ENCODE peak calls at places on chromosomes 6 and 20, in eight cellular contexts. One of them, this sample, is unnamed.

GRCh38 chr20:54267510-54268003 is 59.7 kb downstream of the PFDN4 start:
- DNase-seq in choroid plexus epithelial cell: no peak
- DNase-seq in stimulated activated CD8-positive, alpha-beta memory T cell treated with anti-CD3 and anti-CD28 coated beads, Interleukin-7, amount 100 ng/mL, for 1 hour: no peak
- DNase-seq in Caki2: peak; percentile 64
- DNase-seq in CD8-positive, alpha-beta T cell: no peak
- DNase-seq in effector CD4-positive, alpha-beta T cell: no peak
- DNase-seq in OCI-LY7: no peak
- DNase-seq in stimulated activated naive CD4-positive, alpha-beta T cell: no peak
- DNase-seq in this sample: no peak

GRCh38 chr6:158775832-158776231 is 43.3 kb downstream of the EZR start:
- DNase-seq in choroid plexus epithelial cell: no peak
- DNase-seq in stimulated activated CD8-positive, alpha-beta memory T cell treated with anti-CD3 and anti-CD28 coated beads, Interleukin-7, amount 100 ng/mL, for 1 hour: no peak
- DNase-seq in Caki2: no peak
- DNase-seq in CD8-positive, alpha-beta T cell: no peak
- DNase-seq in effector CD4-positive, alpha-beta T cell: no peak
- DNase-seq in OCI-LY7: no peak
- DNase-seq in stimulated activated naive CD4-positive, alpha-beta T cell: no peak
- DNase-seq in this sample: no peak

GRCh38 chr20:60862601-60863000 is 389.5 kb upstream of the CDH4 start:
- DNase-seq in choroid plexus epithelial cell: no peak
- DNase-seq in stimulated activated CD8-positive, alpha-beta memory T cell treated with anti-CD3 and anti-CD28 coated beads, Interleukin-7, amount 100 ng/mL, for 1 hour: no peak
- DNase-seq in Caki2: no peak
- DNase-seq in CD8-positive, alpha-beta T cell: no peak
- DNase-seq in effector CD4-positive, alpha-beta T cell: no peak
- DNase-seq in OCI-LY7: no peak
- DNase-seq in stimulated activated naive CD4-positive, alpha-beta T cell: no peak
- DNase-seq in this sample: no peak

GRCh38 chr20:57346477-57346876 is 4.6 kb upstream of the RAE1 start:
- DNase-seq in choroid plexus epithelial cell: peak; percentile 81
- DNase-seq in stimulated activated CD8-positive, alpha-beta memory T cell treated with anti-CD3 and anti-CD28 coated beads, Interleukin-7, amount 100 ng/mL, for 1 hour: peak; percentile 51
- DNase-seq in Caki2: peak; percentile 57
- DNase-seq in CD8-positive, alpha-beta T cell: peak; percentile 66
- DNase-seq in effector CD4-positive, alpha-beta T cell: peak; percentile 60
- DNase-seq in OCI-LY7: peak; percentile 83
- DNase-seq in stimulated activated naive CD4-positive, alpha-beta T cell: peak; percentile 55
- DNase-seq in this sample: peak; percentile 66

GRCh38 chr6:25872804-25873203 is 1.2 kb downstream of the SLC17A3 start:
- DNase-seq in choroid plexus epithelial cell: no peak
- DNase-seq in stimulated activated CD8-positive, alpha-beta memory T cell treated with anti-CD3 and anti-CD28 coated beads, Interleukin-7, amount 100 ng/mL, for 1 hour: no peak
- DNase-seq in Caki2: peak; percentile 27
- DNase-seq in CD8-positive, alpha-beta T cell: peak; percentile 54
- DNase-seq in effector CD4-positive, alpha-beta T cell: no peak
- DNase-seq in OCI-LY7: no peak
- DNase-seq in stimulated activated naive CD4-positive, alpha-beta T cell: no peak
- DNase-seq in this sample: no peak

GRCh38 chr20:5077761-5078387 is 41.9 kb downstream of the PCNA start:
- DNase-seq in choroid plexus epithelial cell: no peak
- DNase-seq in stimulated activated CD8-positive, alpha-beta memory T cell treated with anti-CD3 and anti-CD28 coated beads, Interleukin-7, amount 100 ng/mL, for 1 hour: no peak
- DNase-seq in Caki2: no peak
- DNase-seq in CD8-positive, alpha-beta T cell: peak; percentile 20
- DNase-seq in effector CD4-positive, alpha-beta T cell: no peak
- DNase-seq in OCI-LY7: peak; percentile 18
- DNase-seq in stimulated activated naive CD4-positive, alpha-beta T cell: no peak
- DNase-seq in this sample: no peak

GRCh38 chr6:93468291-93468690 is 48.9 kb upstream of the EPHA7 start:
- DNase-seq in choroid plexus epithelial cell: peak; percentile 64
- DNase-seq in stimulated activated CD8-positive, alpha-beta memory T cell treated with anti-CD3 and anti-CD28 coated beads, Interleukin-7, amount 100 ng/mL, for 1 hour: no peak
- DNase-seq in Caki2: no peak
- DNase-seq in CD8-positive, alpha-beta T cell: no peak
- DNase-seq in effector CD4-positive, alpha-beta T cell: no peak
- DNase-seq in OCI-LY7: no peak
- DNase-seq in stimulated activated naive CD4-positive, alpha-beta T cell: no peak
- DNase-seq in this sample: no peak

GRCh38 chr20:52209154-52209571 is 17.6 kb upstream of the ZFP64 start:
- DNase-seq in choroid plexus epithelial cell: no peak
- DNase-seq in stimulated activated CD8-positive, alpha-beta memory T cell treated with anti-CD3 and anti-CD28 coated beads, Interleukin-7, amount 100 ng/mL, for 1 hour: no peak
- DNase-seq in Caki2: no peak
- DNase-seq in CD8-positive, alpha-beta T cell: no peak
- DNase-seq in effector CD4-positive, alpha-beta T cell: no peak
- DNase-seq in OCI-LY7: no peak
- DNase-seq in stimulated activated naive CD4-positive, alpha-beta T cell: no peak
- DNase-seq in this sample: no peak

GRCh38 chr20:57244627-57245214 is 21.7 kb downstream of the BMP7 start:
- DNase-seq in choroid plexus epithelial cell: no peak
- DNase-seq in stimulated activated CD8-positive, alpha-beta memory T cell treated with anti-CD3 and anti-CD28 coated beads, Interleukin-7, amount 100 ng/mL, for 1 hour: no peak
- DNase-seq in Caki2: no peak
- DNase-seq in CD8-positive, alpha-beta T cell: no peak
- DNase-seq in effector CD4-positive, alpha-beta T cell: no peak
- DNase-seq in OCI-LY7: peak; percentile 94
- DNase-seq in stimulated activated naive CD4-positive, alpha-beta T cell: no peak
- DNase-seq in this sample: peak; percentile 15

GRCh38 chr6:11323666-11324452 is 91.4 kb upstream of the NEDD9 start:
- DNase-seq in choroid plexus epithelial cell: no peak
- DNase-seq in stimulated activated CD8-positive, alpha-beta memory T cell treated with anti-CD3 and anti-CD28 coated beads, Interleukin-7, amount 100 ng/mL, for 1 hour: no peak
- DNase-seq in Caki2: no peak
- DNase-seq in CD8-positive, alpha-beta T cell: no peak
- DNase-seq in effector CD4-positive, alpha-beta T cell: no peak
- DNase-seq in OCI-LY7: no peak
- DNase-seq in stimulated activated naive CD4-positive, alpha-beta T cell: no peak
- DNase-seq in this sample: no peak

GRCh38 chr6:127100510-127101140 is 17.8 kb upstream of the RSPO3 start:
- DNase-seq in choroid plexus epithelial cell: peak; percentile 64
- DNase-seq in stimulated activated CD8-positive, alpha-beta memory T cell treated with anti-CD3 and anti-CD28 coated beads, Interleukin-7, amount 100 ng/mL, for 1 hour: no peak
- DNase-seq in Caki2: peak; percentile 62
- DNase-seq in CD8-positive, alpha-beta T cell: no peak
- DNase-seq in effector CD4-positive, alpha-beta T cell: no peak
- DNase-seq in OCI-LY7: no peak
- DNase-seq in stimulated activated naive CD4-positive, alpha-beta T cell: no peak
- DNase-seq in this sample: no peak

GRCh38 chr20:62126141-62126540 is 3.9 kb downstream of the LSM14B start:
- DNase-seq in choroid plexus epithelial cell: no peak
- DNase-seq in stimulated activated CD8-positive, alpha-beta memory T cell treated with anti-CD3 and anti-CD28 coated beads, Interleukin-7, amount 100 ng/mL, for 1 hour: no peak
- DNase-seq in Caki2: no peak
- DNase-seq in CD8-positive, alpha-beta T cell: no peak
- DNase-seq in effector CD4-positive, alpha-beta T cell: no peak
- DNase-seq in OCI-LY7: no peak
- DNase-seq in stimulated activated naive CD4-positive, alpha-beta T cell: no peak
- DNase-seq in this sample: no peak

GRCh38 chr6:113329942-113330897 is 526.9 kb upstream of the MARCKS start:
- DNase-seq in choroid plexus epithelial cell: no peak
- DNase-seq in stimulated activated CD8-positive, alpha-beta memory T cell treated with anti-CD3 and anti-CD28 coated beads, Interleukin-7, amount 100 ng/mL, for 1 hour: no peak
- DNase-seq in Caki2: no peak
- DNase-seq in CD8-positive, alpha-beta T cell: no peak
- DNase-seq in effector CD4-positive, alpha-beta T cell: no peak
- DNase-seq in OCI-LY7: no peak
- DNase-seq in stimulated activated naive CD4-positive, alpha-beta T cell: no peak
- DNase-seq in this sample: no peak

GRCh38 chr6:149763866-149764265 is 14.3 kb downstream of the PCMT1 start:
- DNase-seq in choroid plexus epithelial cell: no peak
- DNase-seq in stimulated activated CD8-positive, alpha-beta memory T cell treated with anti-CD3 and anti-CD28 coated beads, Interleukin-7, amount 100 ng/mL, for 1 hour: no peak
- DNase-seq in Caki2: no peak
- DNase-seq in CD8-positive, alpha-beta T cell: no peak
- DNase-seq in effector CD4-positive, alpha-beta T cell: no peak
- DNase-seq in OCI-LY7: no peak
- DNase-seq in stimulated activated naive CD4-positive, alpha-beta T cell: no peak
- DNase-seq in this sample: no peak

GRCh38 chr20:31862506-31862905 is 7.8 kb downstream of the DUSP15 start:
- DNase-seq in choroid plexus epithelial cell: no peak
- DNase-seq in stimulated activated CD8-positive, alpha-beta memory T cell treated with anti-CD3 and anti-CD28 coated beads, Interleukin-7, amount 100 ng/mL, for 1 hour: no peak
- DNase-seq in Caki2: no peak
- DNase-seq in CD8-positive, alpha-beta T cell: no peak
- DNase-seq in effector CD4-positive, alpha-beta T cell: no peak
- DNase-seq in OCI-LY7: no peak
- DNase-seq in stimulated activated naive CD4-positive, alpha-beta T cell: no peak
- DNase-seq in this sample: no peak

GRCh38 chr6:38413097-38413800 is 226.5 kb downstream of the BTBD9 start:
- DNase-seq in choroid plexus epithelial cell: no peak
- DNase-seq in stimulated activated CD8-positive, alpha-beta memory T cell treated with anti-CD3 and anti-CD28 coated beads, Interleukin-7, amount 100 ng/mL, for 1 hour: no peak
- DNase-seq in Caki2: no peak
- DNase-seq in CD8-positive, alpha-beta T cell: no peak
- DNase-seq in effector CD4-positive, alpha-beta T cell: no peak
- DNase-seq in OCI-LY7: no peak
- DNase-seq in stimulated activated naive CD4-positive, alpha-beta T cell: no peak
- DNase-seq in this sample: no peak

GRCh38 chr20:34713194-34713943 is 9.2 kb downstream of the TP53INP2 start:
- DNase-seq in choroid plexus epithelial cell: peak; percentile 99
- DNase-seq in stimulated activated CD8-positive, alpha-beta memory T cell treated with anti-CD3 and anti-CD28 coated beads, Interleukin-7, amount 100 ng/mL, for 1 hour: no peak
- DNase-seq in Caki2: peak; percentile 94
- DNase-seq in CD8-positive, alpha-beta T cell: no peak
- DNase-seq in effector CD4-positive, alpha-beta T cell: no peak
- DNase-seq in OCI-LY7: no peak
- DNase-seq in stimulated activated naive CD4-positive, alpha-beta T cell: no peak
- DNase-seq in this sample: no peak

GRCh38 chr20:21613512-21613911 is 92.0 kb upstream of the PAX1 start:
- DNase-seq in choroid plexus epithelial cell: no peak
- DNase-seq in stimulated activated CD8-positive, alpha-beta memory T cell treated with anti-CD3 and anti-CD28 coated beads, Interleukin-7, amount 100 ng/mL, for 1 hour: no peak
- DNase-seq in Caki2: no peak
- DNase-seq in CD8-positive, alpha-beta T cell: no peak
- DNase-seq in effector CD4-positive, alpha-beta T cell: no peak
- DNase-seq in OCI-LY7: no peak
- DNase-seq in stimulated activated naive CD4-positive, alpha-beta T cell: no peak
- DNase-seq in this sample: no peak

GRCh38 chr6:31720196-31720770 is 1.3 kb downstream of the LY6G6C start:
- DNase-seq in choroid plexus epithelial cell: no peak
- DNase-seq in stimulated activated CD8-positive, alpha-beta memory T cell treated with anti-CD3 and anti-CD28 coated beads, Interleukin-7, amount 100 ng/mL, for 1 hour: no peak
- DNase-seq in Caki2: no peak
- DNase-seq in CD8-positive, alpha-beta T cell: no peak
- DNase-seq in effector CD4-positive, alpha-beta T cell: no peak
- DNase-seq in OCI-LY7: no peak
- DNase-seq in stimulated activated naive CD4-positive, alpha-beta T cell: no peak
- DNase-seq in this sample: no peak

GRCh38 chr6:166970776-166971175 is 14.4 kb upstream of the RNASET2 start:
- DNase-seq in choroid plexus epithelial cell: no peak
- DNase-seq in stimulated activated CD8-positive, alpha-beta memory T cell treated with anti-CD3 and anti-CD28 coated beads, Interleukin-7, amount 100 ng/mL, for 1 hour: no peak
- DNase-seq in Caki2: no peak
- DNase-seq in CD8-positive, alpha-beta T cell: no peak
- DNase-seq in effector CD4-positive, alpha-beta T cell: no peak
- DNase-seq in OCI-LY7: no peak
- DNase-seq in stimulated activated naive CD4-positive, alpha-beta T cell: no peak
- DNase-seq in this sample: no peak

GRCh38 chr6:101086473-101086872 is 205.3 kb upstream of the ASCC3 start:
- DNase-seq in choroid plexus epithelial cell: peak; percentile 5
- DNase-seq in stimulated activated CD8-positive, alpha-beta memory T cell treated with anti-CD3 and anti-CD28 coated beads, Interleukin-7, amount 100 ng/mL, for 1 hour: no peak
- DNase-seq in Caki2: no peak
- DNase-seq in CD8-positive, alpha-beta T cell: no peak
- DNase-seq in effector CD4-positive, alpha-beta T cell: no peak
- DNase-seq in OCI-LY7: no peak
- DNase-seq in stimulated activated naive CD4-positive, alpha-beta T cell: no peak
- DNase-seq in this sample: no peak

GRCh38 chr20:4119854-4120209 is 104.5 kb upstream of the RNF24 start:
- DNase-seq in choroid plexus epithelial cell: peak; percentile 37
- DNase-seq in stimulated activated CD8-positive, alpha-beta memory T cell treated with anti-CD3 and anti-CD28 coated beads, Interleukin-7, amount 100 ng/mL, for 1 hour: no peak
- DNase-seq in Caki2: no peak
- DNase-seq in CD8-positive, alpha-beta T cell: no peak
- DNase-seq in effector CD4-positive, alpha-beta T cell: no peak
- DNase-seq in OCI-LY7: no peak
- DNase-seq in stimulated activated naive CD4-positive, alpha-beta T cell: no peak
- DNase-seq in this sample: no peak

GRCh38 chr6:125222531-125223455 is 69.2 kb downstream of the TPD52L1 start:
- DNase-seq in choroid plexus epithelial cell: no peak
- DNase-seq in stimulated activated CD8-positive, alpha-beta memory T cell treated with anti-CD3 and anti-CD28 coated beads, Interleukin-7, amount 100 ng/mL, for 1 hour: no peak
- DNase-seq in Caki2: peak; percentile 71
- DNase-seq in CD8-positive, alpha-beta T cell: no peak
- DNase-seq in effector CD4-positive, alpha-beta T cell: no peak
- DNase-seq in OCI-LY7: no peak
- DNase-seq in stimulated activated naive CD4-positive, alpha-beta T cell: no peak
- DNase-seq in this sample: no peak

GRCh38 chr6:16759646-16760535 is 1.4 kb downstream of the ATXN1 start:
- DNase-seq in choroid plexus epithelial cell: peak; percentile 94
- DNase-seq in stimulated activated CD8-positive, alpha-beta memory T cell treated with anti-CD3 and anti-CD28 coated beads, Interleukin-7, amount 100 ng/mL, for 1 hour: peak; percentile 51
- DNase-seq in Caki2: peak; percentile 92
- DNase-seq in CD8-positive, alpha-beta T cell: peak; percentile 74
- DNase-seq in effector CD4-positive, alpha-beta T cell: peak; percentile 66
- DNase-seq in OCI-LY7: no peak
- DNase-seq in stimulated activated naive CD4-positive, alpha-beta T cell: peak; percentile 61
- DNase-seq in this sample: peak; percentile 77

GRCh38 chr6:157235600-157236039 is 87.7 kb downstream of the TMEM242 start:
- DNase-seq in choroid plexus epithelial cell: peak; percentile 60
- DNase-seq in stimulated activated CD8-positive, alpha-beta memory T cell treated with anti-CD3 and anti-CD28 coated beads, Interleukin-7, amount 100 ng/mL, for 1 hour: no peak
- DNase-seq in Caki2: no peak
- DNase-seq in CD8-positive, alpha-beta T cell: peak; percentile 57
- DNase-seq in effector CD4-positive, alpha-beta T cell: peak; percentile 35
- DNase-seq in OCI-LY7: no peak
- DNase-seq in stimulated activated naive CD4-positive, alpha-beta T cell: peak; percentile 39
- DNase-seq in this sample: no peak

GRCh38 chr6:154446984-154447383 is 63.5 kb downstream of the CNKSR3 start:
- DNase-seq in choroid plexus epithelial cell: no peak
- DNase-seq in stimulated activated CD8-positive, alpha-beta memory T cell treated with anti-CD3 and anti-CD28 coated beads, Interleukin-7, amount 100 ng/mL, for 1 hour: no peak
- DNase-seq in Caki2: no peak
- DNase-seq in CD8-positive, alpha-beta T cell: no peak
- DNase-seq in effector CD4-positive, alpha-beta T cell: no peak
- DNase-seq in OCI-LY7: no peak
- DNase-seq in stimulated activated naive CD4-positive, alpha-beta T cell: no peak
- DNase-seq in this sample: no peak